ENCODE peak calls at places on chromosome 20, in four cellular contexts. One of them, this sample, is unnamed.

GRCh38 chr20:62348604-62349003 is 18.5 kb downstream of the LAMA5 start:
- DNase-seq in ovary: no peak
- DNase-seq in endothelial cell: no peak
- DNase-seq in lower leg skin: no peak
- DNase-seq in this sample: no peak

GRCh38 chr20:5056801-5057599 is 55.7 kb upstream of the SLC23A2 start:
- DNase-seq in ovary: no peak
- DNase-seq in endothelial cell: peak
- DNase-seq in lower leg skin: peak
- DNase-seq in this sample: no peak

GRCh38 chr20:34676642-34677373 is at the start of gene PIGU:
- DNase-seq in lower leg skin: peak
- DNase-seq in endothelial cell: peak
- DNase-seq in ovary: peak
- DNase-seq in this sample: peak

GRCh38 chr20:7029005-7029404 is 261.5 kb downstream of the BMP2 start:
- DNase-seq in endothelial cell: no peak
- DNase-seq in lower leg skin: no peak
- DNase-seq in ovary: no peak
- DNase-seq in this sample: no peak

GRCh38 chr20:6101346-6101745 is 21.5 kb downstream of the FERMT1 start:
- DNase-seq in endothelial cell: no peak
- DNase-seq in ovary: no peak
- DNase-seq in lower leg skin: no peak
- DNase-seq in this sample: no peak

GRCh38 chr20:2283706-2284423 is 11.9 kb upstream of the TGM3 start:
- DNase-seq in endothelial cell: no peak
- DNase-seq in lower leg skin: no peak
- DNase-seq in ovary: no peak
- DNase-seq in this sample: no peak

GRCh38 chr20:37296371-37296770 is 6.9 kb downstream of the MANBAL start:
- DNase-seq in lower leg skin: no peak
- DNase-seq in ovary: no peak
- DNase-seq in endothelial cell: no peak
- DNase-seq in this sample: no peak

GRCh38 chr20:32536861-32537656 is 48.1 kb downstream of the NOL4L start:
- DNase-seq in lower leg skin: no peak
- DNase-seq in ovary: peak
- DNase-seq in endothelial cell: no peak
- DNase-seq in this sample: peak

GRCh38 chr20:19510626-19511025 is 247.4 kb upstream of the RIN2 start:
- DNase-seq in ovary: no peak
- DNase-seq in lower leg skin: no peak
- DNase-seq in endothelial cell: no peak
- DNase-seq in this sample: no peak

GRCh38 chr20:37249304-37249703 is 12.3 kb downstream of the GHRH start:
- DNase-seq in ovary: no peak
- DNase-seq in lower leg skin: no peak
- DNase-seq in endothelial cell: no peak
- DNase-seq in this sample: no peak

GRCh38 chr20:32159766-32160221 is 47.7 kb downstream of the PLAGL2 start:
- DNase-seq in lower leg skin: no peak
- DNase-seq in endothelial cell: no peak
- DNase-seq in ovary: no peak
- DNase-seq in this sample: no peak

GRCh38 chr20:48456361-48457184 is 371.2 kb downstream of the PREX1 start:
- DNase-seq in endothelial cell: no peak
- DNase-seq in ovary: no peak
- DNase-seq in lower leg skin: no peak
- DNase-seq in this sample: no peak

GRCh38 chr20:7667194-7667593 is 273.1 kb downstream of the HAO1 start:
- DNase-seq in lower leg skin: no peak
- DNase-seq in endothelial cell: no peak
- DNase-seq in ovary: no peak
- DNase-seq in this sample: no peak

GRCh38 chr20:58071991-58072390 is 156.5 kb downstream of the ANKRD60 start:
- DNase-seq in lower leg skin: no peak
- DNase-seq in endothelial cell: no peak
- DNase-seq in ovary: no peak
- DNase-seq in this sample: no peak

GRCh38 chr20:56414842-56415765 is 3.0 kb downstream of the CASS4 start:
- DNase-seq in endothelial cell: no peak
- DNase-seq in lower leg skin: no peak
- DNase-seq in ovary: no peak
- DNase-seq in this sample: no peak

GRCh38 chr20:17843246-17844132 is 125.1 kb downstream of the SNX5 start:
- DNase-seq in endothelial cell: no peak
- DNase-seq in lower leg skin: no peak
- DNase-seq in ovary: peak
- DNase-seq in this sample: no peak

GRCh38 chr20:16864069-16864468 is 115.9 kb downstream of the OTOR start:
- DNase-seq in endothelial cell: no peak
- DNase-seq in lower leg skin: peak
- DNase-seq in ovary: no peak
- DNase-seq in this sample: no peak

GRCh38 chr20:32780749-32781402 is 18.7 kb downstream of the DNMT3B start:
- DNase-seq in lower leg skin: no peak
- DNase-seq in endothelial cell: peak
- DNase-seq in ovary: no peak
- DNase-seq in this sample: no peak

GRCh38 chr20:9617940-9618339 is 103.5 kb downstream of the LAMP5 start:
- DNase-seq in lower leg skin: no peak
- DNase-seq in endothelial cell: peak
- DNase-seq in ovary: no peak
- DNase-seq in this sample: no peak

GRCh38 chr20:57108218-57108617 is 158.2 kb downstream of the BMP7 start:
- DNase-seq in lower leg skin: no peak
- DNase-seq in endothelial cell: no peak
- DNase-seq in ovary: no peak
- DNase-seq in this sample: no peak

GRCh38 chr20:18224968-18225568 is 63.3 kb upstream of the ZNF133 start:
- DNase-seq in ovary: peak
- DNase-seq in lower leg skin: peak
- DNase-seq in endothelial cell: peak
- DNase-seq in this sample: no peak

GRCh38 chr20:10565191-10565921 is 108.4 kb downstream of the JAG1 start:
- DNase-seq in endothelial cell: no peak
- DNase-seq in lower leg skin: peak
- DNase-seq in ovary: no peak
- DNase-seq in this sample: no peak

GRCh38 chr20:7695622-7696021 is 244.6 kb downstream of the HAO1 start:
- DNase-seq in endothelial cell: no peak
- DNase-seq in ovary: no peak
- DNase-seq in lower leg skin: no peak
- DNase-seq in this sample: no peak

GRCh38 chr20:3990741-3991140 is 24.6 kb downstream of the RNF24 start:
- DNase-seq in ovary: no peak
- DNase-seq in endothelial cell: no peak
- DNase-seq in lower leg skin: no peak
- DNase-seq in this sample: no peak

GRCh38 chr20:23776067-23776771 is 25.5 kb upstream of the CST1 start:
- DNase-seq in ovary: no peak
- DNase-seq in lower leg skin: no peak
- DNase-seq in endothelial cell: no peak
- DNase-seq in this sample: no peak
- TF ChIP-seq CTCF in ovary: no peak
- TF ChIP-seq CTCF in lower leg skin: no peak
- TF ChIP-seq CTCF in endothelial cell: no peak
- TF ChIP-seq CTCF in this sample: peak

GRCh38 chr20:15267935-15268334 is 930.5 kb upstream of the FLRT3 start:
- DNase-seq in ovary: no peak
- DNase-seq in endothelial cell: no peak
- DNase-seq in lower leg skin: no peak
- DNase-seq in this sample: no peak
- TF ChIP-seq CTCF in ovary: no peak
- TF ChIP-seq CTCF in endothelial cell: no peak
- TF ChIP-seq CTCF in lower leg skin: no peak
- TF ChIP-seq CTCF in this sample: no peak

DNA sequence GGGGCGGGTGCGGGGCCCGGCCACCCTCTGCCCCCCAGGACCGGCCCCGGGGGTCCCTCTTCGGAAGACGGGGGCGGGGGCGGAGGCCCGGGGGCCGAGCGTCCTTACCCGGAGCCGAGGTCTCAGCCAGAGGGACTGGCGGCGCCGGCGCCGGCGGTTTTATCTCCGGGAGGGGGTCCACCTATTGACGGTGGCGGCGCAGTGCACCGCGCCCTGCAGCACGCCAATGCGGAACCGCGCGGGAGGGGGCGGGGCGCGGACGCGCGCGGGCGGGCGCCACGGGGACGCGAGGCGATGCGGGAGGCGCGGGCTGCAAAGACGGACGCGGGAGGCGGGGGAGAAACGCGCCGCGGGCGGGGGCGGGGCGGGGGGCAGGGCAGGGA is at the start of gene EEF1A2:
- DNase-seq in endothelial cell: no peak
- DNase-seq in ovary: no peak
- DNase-seq in lower leg skin: no peak
- DNase-seq in this sample: peak
- TF ChIP-seq CTCF in endothelial cell: no peak
- TF ChIP-seq CTCF in ovary: no peak
- TF ChIP-seq CTCF in lower leg skin: no peak
- TF ChIP-seq CTCF in this sample: no peak

GRCh38 chr20:39829255-39829654 is 859.8 kb downstream of the MAFB start:
- DNase-seq in ovary: no peak
- DNase-seq in lower leg skin: no peak
- DNase-seq in endothelial cell: peak
- DNase-seq in this sample: no peak
- TF ChIP-seq CTCF in ovary: no peak
- TF ChIP-seq CTCF in lower leg skin: no peak
- TF ChIP-seq CTCF in endothelial cell: peak
- TF ChIP-seq CTCF in this sample: peak

GRCh38 chr20:45097485-45098095 is 3.3 kb downstream of the KCNS1 start:
- DNase-seq in lower leg skin: no peak
- DNase-seq in endothelial cell: peak
- DNase-seq in ovary: no peak
- DNase-seq in this sample: no peak
- TF ChIP-seq CTCF in lower leg skin: no peak
- TF ChIP-seq CTCF in endothelial cell: peak
- TF ChIP-seq CTCF in ovary: no peak
- TF ChIP-seq CTCF in this sample: no peak

This sample was measured in progenitor cell of endocrine pancreas.